ENCODE peak calls at places on chromosomes 12 and 14, in eight cellular contexts. One of them, this sample, is unnamed.

GRCh38 chr12:47188576-47189441 is 109.0 kb upstream of the AMIGO2 start:
- DNase-seq in iris pigment epithelial cell: peak
- DNase-seq in AG04450: peak
- DNase-seq in substantia nigra: no peak
- DNase-seq in T-helper 1 cell: no peak
- DNase-seq in SHP77: no peak
- DNase-seq in body of pancreas: peak
- DNase-seq in activated naive CD4-positive, alpha-beta T cell: no peak
- DNase-seq in this sample: no peak

GRCh38 chr14:95488376-95489162 is 27.9 kb downstream of the SYNE3 start:
- DNase-seq in iris pigment epithelial cell: no peak
- DNase-seq in AG04450: no peak
- DNase-seq in substantia nigra: no peak
- DNase-seq in T-helper 1 cell: no peak
- DNase-seq in SHP77: no peak
- DNase-seq in body of pancreas: no peak
- DNase-seq in activated naive CD4-positive, alpha-beta T cell: no peak
- DNase-seq in this sample: no peak

GRCh38 chr14:104971447-104972240 is 6.5 kb downstream of the AHNAK2 start:
- DNase-seq in iris pigment epithelial cell: no peak
- DNase-seq in AG04450: no peak
- DNase-seq in substantia nigra: no peak
- DNase-seq in T-helper 1 cell: no peak
- DNase-seq in SHP77: no peak
- DNase-seq in body of pancreas: no peak
- DNase-seq in activated naive CD4-positive, alpha-beta T cell: no peak
- DNase-seq in this sample: no peak

GRCh38 chr14:86787782-86788181 is 1205.2 kb downstream of the GALC start:
- DNase-seq in iris pigment epithelial cell: peak
- DNase-seq in AG04450: peak
- DNase-seq in substantia nigra: no peak
- DNase-seq in T-helper 1 cell: no peak
- DNase-seq in SHP77: peak
- DNase-seq in body of pancreas: no peak
- DNase-seq in activated naive CD4-positive, alpha-beta T cell: no peak
- DNase-seq in this sample: no peak

GRCh38 chr12:49825971-49826421 is 2.2 kb downstream of the NCKAP5L start:
- DNase-seq in iris pigment epithelial cell: no peak
- DNase-seq in AG04450: no peak
- DNase-seq in substantia nigra: no peak
- DNase-seq in T-helper 1 cell: no peak
- DNase-seq in SHP77: no peak
- DNase-seq in body of pancreas: no peak
- DNase-seq in activated naive CD4-positive, alpha-beta T cell: no peak
- DNase-seq in this sample: no peak

GRCh38 chr12:32482226-32482625 is 82.9 kb downstream of the FGD4 start:
- DNase-seq in iris pigment epithelial cell: peak
- DNase-seq in AG04450: no peak
- DNase-seq in substantia nigra: no peak
- DNase-seq in T-helper 1 cell: no peak
- DNase-seq in SHP77: no peak
- DNase-seq in body of pancreas: no peak
- DNase-seq in activated naive CD4-positive, alpha-beta T cell: no peak
- DNase-seq in this sample: no peak

GRCh38 chr14:52075371-52075770 is 6.5 kb upstream of the NID2 start:
- DNase-seq in iris pigment epithelial cell: no peak
- DNase-seq in AG04450: no peak
- DNase-seq in substantia nigra: no peak
- DNase-seq in T-helper 1 cell: no peak
- DNase-seq in SHP77: no peak
- DNase-seq in body of pancreas: no peak
- DNase-seq in activated naive CD4-positive, alpha-beta T cell: no peak
- DNase-seq in this sample: no peak

GRCh38 chr14:20630340-20631022 is 11.0 kb downstream of the OR6S1 start:
- DNase-seq in iris pigment epithelial cell: peak
- DNase-seq in AG04450: no peak
- DNase-seq in substantia nigra: no peak
- DNase-seq in T-helper 1 cell: no peak
- DNase-seq in SHP77: peak
- DNase-seq in body of pancreas: no peak
- DNase-seq in activated naive CD4-positive, alpha-beta T cell: no peak
- DNase-seq in this sample: no peak

GRCh38 chr12:122204829-122205589 is 1.5 kb downstream of the B3GNT4 start:
- DNase-seq in iris pigment epithelial cell: no peak
- DNase-seq in AG04450: no peak
- DNase-seq in substantia nigra: no peak
- DNase-seq in T-helper 1 cell: no peak
- DNase-seq in SHP77: peak
- DNase-seq in body of pancreas: no peak
- DNase-seq in activated naive CD4-positive, alpha-beta T cell: no peak
- DNase-seq in this sample: no peak

GRCh38 chr14:92105845-92106094 is 612 bp downstream of the ATXN3 start:
- DNase-seq in iris pigment epithelial cell: no peak
- DNase-seq in AG04450: no peak
- DNase-seq in substantia nigra: no peak
- DNase-seq in T-helper 1 cell: no peak
- DNase-seq in SHP77: peak
- DNase-seq in body of pancreas: peak
- DNase-seq in activated naive CD4-positive, alpha-beta T cell: no peak
- DNase-seq in this sample: peak